ENCODE peak calls at places on chromosomes 2 and 18, in six cellular contexts. Z is activated gamma-delta T cell treated with Interleukin-2 at 50 U/mL for 16 hours, G is ELF-1, Q is GM04503, A is SK-MEL-5, K is mucosa of gallbladder. N is an unnamed sample.

GRCh38 chr2:217843353-217843752 is 159.4 kb downstream of the TNS1 start:
- DNase-seq in Z (no peak), Q (no peak), G (peak; percentile 61), K (no peak), A (no peak), N (no peak)

GRCh38 chr18:25229080-25229479 is 122.9 kb downstream of the ZNF521 start:
- DNase-seq in Q (no peak), A (no peak), K (peak; percentile 17), Z (no peak), G (no peak), N (no peak)

GRCh38 chr2:19819097-19820065 is 82.4 kb downstream of the TTC32 start:
- DNase-seq in Q (peak; percentile 96), K (no peak), Z (no peak), G (peak; percentile 40), A (peak; percentile 20), N (no peak)

GRCh38 chr2:19775838-19776237 is 125.9 kb downstream of the TTC32 start:
- DNase-seq in Z (no peak), K (no peak), Q (no peak), G (no peak), A (no peak), N (peak; percentile 29)

GRCh38 chr2:238846503-238847431 is 1.1 kb upstream of the TWIST2 start:
- DNase-seq in Q (no peak), A (no peak), Z (no peak), K (no peak), G (peak; percentile 76), N (no peak)

GRCh38 chr2:27494944-27495554 is at the start of gene FNDC4:
- DNase-seq in K (no peak), Z (no peak), A (no peak), G (peak; percentile 12), Q (no peak), N (peak; percentile 29)

GRCh38 chr2:160647967-160648685 is 154.5 kb upstream of the RBMS1 start:
- DNase-seq in Z (no peak), Q (no peak), G (no peak), A (no peak), K (no peak), N (peak; percentile 22)

GRCh38 chr2:3122525-3122924 is 255.1 kb downstream of the EIPR1 start:
- DNase-seq in K (no peak), Q (no peak), Z (no peak), A (no peak), G (no peak), N (no peak)

GRCh38 chr2:58032751-58033055 is 13.9 kb upstream of the VRK2 start:
- DNase-seq in A (no peak), Z (no peak), Q (no peak), K (no peak), G (peak; percentile 3), N (no peak)

GRCh38 chr2:187993516-187993915 is 298.2 kb upstream of the GULP1 start:
- DNase-seq in Q (no peak), G (peak; percentile 18), Z (no peak), A (no peak), K (no peak), N (no peak)

N was measured in body of pancreas.